ENCODE peak calls at places on chromosomes 4 and X, in seven cellular contexts. B is IMR-90, A is mesendoderm, X is mesenchymal stem cell, D is H9, J is H1, N is trophoblast cell. O is an unnamed sample.

GRCh38 chrX:103518571-103518970 is 718 bp downstream of the RAB40A start:
- DNase-seq in B (no peak), A (no peak), X (no peak), D (no peak), J (no peak), N (no peak), O (no peak)

GRCh38 chrX:13223868-13224555 is 95.8 kb downstream of the ATXN3L start:
- DNase-seq in B (peak), A (peak), X (peak), D (no peak), J (no peak), N (peak), O (no peak)

GRCh38 chr4:121783210-121783609 is 17.9 kb upstream of the EXOSC9 start:
- DNase-seq in B (no peak), A (no peak), X (no peak), D (no peak), J (no peak), N (no peak), O (no peak)

GRCh38 chr4:141473952-141474351 is 162.4 kb upstream of the IL15 start:
- DNase-seq in B (peak), A (no peak), X (no peak), D (no peak), J (no peak), N (no peak), O (no peak)

GRCh38 chrX:147343467-147343866 is 528.9 kb upstream of the CXorf51A start:
- DNase-seq in B (no peak), A (no peak), X (no peak), D (no peak), J (no peak), N (no peak), O (no peak)

GRCh38 chr4:7705602-7706001 is 234.1 kb downstream of the AFAP1 start:
- DNase-seq in B (no peak), A (no peak), X (no peak), D (no peak), J (no peak), N (no peak), O (no peak)

GRCh38 chrX:40140706-40141499 is 43.1 kb upstream of the BCOR start:
- DNase-seq in B (peak), A (peak), X (peak), D (peak), J (no peak), N (no peak), O (no peak)

GRCh38 chr4:151226004-151226932 is 50.7 kb upstream of the PRSS48 start:
- DNase-seq in B (peak), A (peak), X (peak), D (no peak), J (no peak), N (no peak), O (no peak)

GRCh38 chrX:106791495-106791894 is 11.0 kb upstream of the TBC1D8B start:
- DNase-seq in B (peak), A (no peak), X (no peak), D (no peak), J (no peak), N (no peak), O (no peak)

GRCh38 chr4:84977409-84977808 is 10.9 kb upstream of the WDFY3 start:
- DNase-seq in B (no peak), A (no peak), X (no peak), D (no peak), J (no peak), N (no peak), O (no peak)

GRCh38 chrX:29662101-29662500 is 553.3 kb upstream of the MAGEB2 start:
- DNase-seq in B (peak), A (peak), X (peak), D (no peak), J (no peak), N (no peak), O (no peak)

GRCh38 chr4:40845136-40845910 is 95.6 kb downstream of the NSUN7 start:
- DNase-seq in B (no peak), A (no peak), X (no peak), D (no peak), J (no peak), N (no peak), O (no peak)

GRCh38 chrX:110734894-110735541 is 60.6 kb downstream of the CHRDL1 start:
- DNase-seq in B (peak), A (peak), X (peak), D (no peak), J (no peak), N (peak), O (no peak)

GRCh38 chr4:2249526-2249991 is 7.6 kb upstream of the HAUS3 start:
- DNase-seq in B (no peak), A (no peak), X (no peak), D (no peak), J (no peak), N (no peak), O (no peak)
- H3K4ac ChIP-seq in B (no peak), A (no peak), X (no peak), D (no peak), J (no peak), N (no peak), O (no peak)

GRCh38 chrX:153828723-153829548 is 1.4 kb downstream of the PDZD4 start:
- DNase-seq in B (no peak), A (peak), X (peak), D (peak), J (no peak), N (no peak), O (peak)

GRCh38 chrX:153829799-153830631 is at the start of gene PDZD4:
- DNase-seq in B (no peak), A (peak), X (no peak), D (no peak), J (no peak), N (no peak), O (no peak)

GRCh38 chrX:153828308-153828707 is 2.0 kb downstream of the PDZD4 start:
- DNase-seq in B (no peak), A (peak), X (no peak), D (no peak), J (no peak), N (no peak), O (no peak)

GRCh38 chrX:153830632-153831434 is 489 bp upstream of the PDZD4 start:
- DNase-seq in B (no peak), A (no peak), X (no peak), D (no peak), J (no peak), N (no peak), O (no peak)

GRCh38 chrX:153829549-153829798 is 870 bp downstream of the PDZD4 start:
- DNase-seq in B (no peak), A (no peak), X (no peak), D (no peak), J (no peak), N (no peak), O (no peak)
- H3K9ac ChIP-seq in B (no peak), A (peak), X (no peak), D (no peak), J (peak), N (no peak), O (no peak)

DNA sequence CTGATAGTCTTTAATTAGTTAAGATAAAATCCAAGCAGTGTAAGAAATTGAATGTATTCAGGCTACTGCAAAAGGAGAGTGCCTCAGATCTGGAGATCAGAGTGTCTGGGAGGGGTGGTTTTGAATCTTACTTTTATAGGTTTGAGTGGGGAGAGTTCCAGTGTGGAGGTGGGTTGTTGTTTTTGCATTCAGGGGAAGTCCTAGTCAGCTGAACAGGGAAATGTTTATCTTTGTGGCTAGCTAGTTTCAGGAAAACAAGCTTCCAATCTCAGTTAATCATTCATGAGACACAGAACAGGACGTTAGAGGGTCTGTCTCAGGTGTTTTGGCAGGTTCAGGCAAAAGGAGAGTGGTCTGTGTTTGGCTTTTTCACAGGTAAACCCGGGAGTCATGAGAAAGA is 26.0 kb downstream of the ZNF81 start:
- DNase-seq in B (no peak), A (no peak), X (no peak), D (no peak), J (no peak), N (no peak), O (no peak)
- H3K4ac ChIP-seq in B (no peak), A (no peak), X (no peak), D (no peak), J (no peak), N (no peak), O (no peak)

GRCh38 chr4:153116101-153116680 is 88.1 kb upstream of the TRIM2 start:
- DNase-seq in B (no peak), A (no peak), X (no peak), D (no peak), J (no peak), N (no peak), O (no peak)

GRCh38 chr4:153116801-153117200 is 87.4 kb upstream of the TRIM2 start:
- DNase-seq in B (no peak), A (no peak), X (no peak), D (no peak), J (no peak), N (no peak), O (no peak)

GRCh38 chr4:153114771-153115321 is 89.4 kb upstream of the TRIM2 start:
- DNase-seq in B (peak), A (no peak), X (peak), D (no peak), J (no peak), N (peak), O (no peak)

GRCh38 chr4:153113838-153114105 is 90.5 kb upstream of the TRIM2 start:
- DNase-seq in B (no peak), A (no peak), X (no peak), D (no peak), J (no peak), N (no peak), O (no peak)

GRCh38 chr4:153115322-153116100 is 88.7 kb upstream of the TRIM2 start:
- DNase-seq in B (peak), A (no peak), X (peak), D (no peak), J (no peak), N (peak), O (no peak)
- H3K9ac ChIP-seq in B (no peak), A (no peak), X (peak), D (no peak), J (no peak), N (no peak), O (no peak)

GRCh38 chrX:34901761-34902160 is 40.8 kb upstream of the FAM47B start:
- DNase-seq in B (no peak), A (no peak), X (no peak), D (no peak), J (no peak), N (no peak), O (no peak)
- H3K4ac ChIP-seq in B (no peak), A (no peak), X (no peak), D (no peak), J (no peak), N (no peak), O (no peak)

GRCh38 chr4:108430921-108431320 is 189.5 kb upstream of the RPL34 start:
- DNase-seq in B (no peak), A (no peak), X (no peak), D (no peak), J (no peak), N (no peak), O (no peak)

GRCh38 chr4:108432418-108432817 is 188.0 kb upstream of the RPL34 start:
- DNase-seq in B (no peak), A (no peak), X (no peak), D (no peak), J (no peak), N (no peak), O (no peak)

GRCh38 chr4:108427946-108428345 is 192.4 kb upstream of the RPL34 start:
- DNase-seq in B (peak), A (no peak), X (no peak), D (no peak), J (no peak), N (no peak), O (no peak)

GRCh38 chr4:108433832-108434231 is 186.5 kb upstream of the RPL34 start:
- DNase-seq in B (peak), A (no peak), X (peak), D (no peak), J (no peak), N (no peak), O (no peak)
- H3K9ac ChIP-seq in B (no peak), A (no peak), X (no peak), D (no peak), J (no peak), N (no peak), O (no peak)

GRCh38 chr4:81422591-81422990 is 49.1 kb downstream of the RASGEF1B start:
- DNase-seq in B (no peak), A (no peak), X (no peak), D (no peak), J (no peak), N (no peak), O (no peak)
- H3K4ac ChIP-seq in B (no peak), A (no peak), X (no peak), D (no peak), J (no peak), N (no peak), O (no peak)